ENCODE peak calls at places on chromosomes 5 and 9, in seven cellular contexts. M is mesothelial cell of epicardium, A is adipocyte, D is DMS 273 treated with DMSO at 0.1 percent for 48 hours, Z is AG04450, U is HEK293T, Y is T follicular helper cell. G is an unnamed sample.
A peak's percentile ranks its signal among the peaks of the same experiment; 100 is the strongest.

GRCh38 chr5:176418251-176418650 is 1.9 kb upstream of the CLTB start:
- DNase-seq in M (no peak), A (no peak), D (no peak), Z (no peak), U (no peak), Y (no peak), G (no peak)

GRCh38 chr9:98774746-98775145 is 21.6 kb downstream of the ANKS6 start:
- DNase-seq in M (no peak), A (peak; percentile 19), D (no peak), Z (no peak), U (peak; percentile 48), Y (no peak), G (no peak)

GRCh38 chr5:133828727-133829126 is 139.7 kb downstream of the C5orf15 start:
- DNase-seq in M (no peak), A (no peak), D (no peak), Z (no peak), U (no peak), Y (no peak), G (no peak)

GRCh38 chr5:153135416-153135815 is 355.1 kb upstream of the GRIA1 start:
- DNase-seq in M (no peak), A (no peak), D (no peak), Z (no peak), U (no peak), Y (no peak), G (no peak)

GRCh38 chr5:95771109-95771708 is 40.1 kb downstream of the RHOBTB3 start:
- DNase-seq in M (no peak), A (no peak), D (no peak), Z (no peak), U (no peak), Y (no peak), G (no peak)

GRCh38 chr9:95409650-95410426 is 92.3 kb upstream of the FANCC start:
- DNase-seq in M (no peak), A (peak; percentile 96), D (no peak), Z (peak; percentile 59), U (no peak), Y (no peak), G (peak; percentile 80)

GRCh38 chr9:124517600-124517999 is 10.4 kb upstream of the NR5A1 start:
- DNase-seq in M (no peak), A (no peak), D (no peak), Z (no peak), U (no peak), Y (no peak), G (no peak)

GRCh38 chr5:159106193-159106568 is 6.5 kb upstream of the EBF1 start:
- DNase-seq in M (no peak), A (no peak), D (no peak), Z (no peak), U (no peak), Y (no peak), G (no peak)

GRCh38 chr5:15008476-15008875 is 136.9 kb upstream of the ANKH start:
- DNase-seq in M (peak; percentile 58), A (peak; percentile 98), D (no peak), Z (peak; percentile 91), U (peak; percentile 61), Y (no peak), G (peak; percentile 93)

GRCh38 chr5:54942064-54942778 is 43.2 kb downstream of the ESM1 start:
- DNase-seq in M (no peak), A (no peak), D (no peak), Z (no peak), U (no peak), Y (no peak), G (no peak)

GRCh38 chr5:135112008-135112670 is 78.1 kb upstream of the PITX1 start:
- DNase-seq in M (no peak), A (no peak), D (no peak), Z (no peak), U (no peak), Y (no peak), G (no peak)

GRCh38 chr9:83431470-83432060 is 106.6 kb downstream of the FRMD3 start:
- DNase-seq in M (no peak), A (peak; percentile 31), D (no peak), Z (no peak), U (no peak), Y (no peak), G (no peak)

GRCh38 chr5:82408033-82408432 is 129.9 kb upstream of the RPS23 start:
- DNase-seq in M (no peak), A (no peak), D (no peak), Z (no peak), U (no peak), Y (no peak), G (no peak)

GRCh38 chr9:112894031-112894430 is 3.4 kb upstream of the SLC46A2 start:
- DNase-seq in M (no peak), A (peak; percentile 19), D (no peak), Z (no peak), U (no peak), Y (no peak), G (peak; percentile 12)

GRCh38 chr9:22446950-22447606 is 454 bp downstream of the DMRTA1 start:
- DNase-seq in M (peak; percentile 81), A (peak; percentile 62), D (peak; percentile 48), Z (no peak), U (peak; percentile 69), Y (no peak), G (no peak)

GRCh38 chr9:36325081-36325828 is 67.0 kb upstream of the GNE start:
- DNase-seq in M (no peak), A (no peak), D (no peak), Z (no peak), U (no peak), Y (no peak), G (no peak)

GRCh38 chr9:120109242-120109641 is 470.7 kb downstream of the CDK5RAP2 start:
- DNase-seq in M (no peak), A (no peak), D (no peak), Z (no peak), U (peak; percentile 46), Y (no peak), G (no peak)

GRCh38 chr9:69322256-69322655 is 2.8 kb upstream of the ENTREP1 start:
- DNase-seq in M (no peak), A (no peak), D (no peak), Z (no peak), U (no peak), Y (no peak), G (no peak)

G was measured in skeletal muscle cell.